ENCODE peak calls at places on chromosomes 2 and 18, in seven cellular contexts. X, S, L, C, R, O and T are unnamed samples.

GRCh38 chr2:64213607-64214275 is 69.5 kb upstream of the PELI1 start:
- DNase-seq in X (no peak), S (no peak), L (no peak), C (no peak), R (no peak), O (no peak), T (no peak)

GRCh38 chr2:27638709-27639108 is 9.9 kb downstream of the GPN1 start:
- DNase-seq in X (peak; percentile 91), S (peak; percentile 90), L (no peak), C (no peak), R (no peak), O (no peak), T (no peak)

GRCh38 chr2:212938144-212938793 is 213.1 kb downstream of the IKZF2 start:
- DNase-seq in X (no peak), S (no peak), L (no peak), C (no peak), R (no peak), O (no peak), T (no peak)

GRCh38 chr2:24659862-24660261 is 133.3 kb downstream of the PTRHD1 start:
- DNase-seq in X (no peak), S (no peak), L (no peak), C (no peak), R (no peak), O (no peak), T (peak; percentile 16)

GRCh38 chr2:80304522-80304878 is at the start of gene LRRTM1:
- DNase-seq in X (no peak), S (no peak), L (no peak), C (peak; percentile 41), R (no peak), O (no peak), T (peak; percentile 70)

GRCh38 chr2:11397046-11397445 is 52.6 kb upstream of the ROCK2 start:
- DNase-seq in X (no peak), S (no peak), L (no peak), C (no peak), R (no peak), O (no peak), T (no peak)

GRCh38 chr18:45161850-45162249 is 453.4 kb upstream of the SLC14A2 start:
- DNase-seq in X (no peak), S (no peak), L (no peak), C (no peak), R (no peak), O (no peak), T (no peak)

GRCh38 chr2:233075966-233076339 is 15.8 kb downstream of the INPP5D start:
- DNase-seq in X (no peak), S (no peak), L (no peak), C (no peak), R (no peak), O (peak; percentile 68), T (no peak)

GRCh38 chr2:23327897-23328296 is 57.1 kb upstream of the KLHL29 start:
- DNase-seq in X (no peak), S (no peak), L (no peak), C (no peak), R (no peak), O (no peak), T (no peak)

GRCh38 chr2:138500592-138501426 is 761 bp upstream of the SPOPL start:
- DNase-seq in X (no peak), S (no peak), L (peak; percentile 3), C (peak; percentile 35), R (no peak), O (no peak), T (no peak)

GRCh38 chr2:85733121-85733960 is 20.4 kb upstream of the ATOH8 start:
- DNase-seq in X (no peak), S (no peak), L (peak; percentile 93), C (no peak), R (no peak), O (no peak), T (no peak)

GRCh38 chr2:111946294-111947114 is 48.1 kb downstream of the MERTK start:
- DNase-seq in X (peak; percentile 91), S (peak; percentile 97), L (peak; percentile 53), C (no peak), R (no peak), O (no peak), T (no peak)

GRCh38 chr2:215749092-215749957 is 264.0 kb downstream of the MREG start:
- DNase-seq in X (no peak), S (peak; percentile 64), L (peak; percentile 19), C (peak; percentile 35), R (no peak), O (no peak), T (no peak)

GRCh38 chr2:59888015-59888414 is 665.4 kb downstream of the BCL11A start:
- DNase-seq in X (no peak), S (no peak), L (no peak), C (no peak), R (peak; percentile 20), O (peak; percentile 87), T (no peak)

GRCh38 chr18:25289040-25289631 is 62.8 kb downstream of the ZNF521 start:
- DNase-seq in X (peak; percentile 95), S (peak; percentile 91), L (no peak), C (no peak), R (no peak), O (no peak), T (no peak)

GRCh38 chr2:121285077-121285449 is at the start of gene TFCP2L1:
- DNase-seq in X (no peak), S (no peak), L (no peak), C (peak; percentile 89), R (no peak), O (no peak), T (peak; percentile 67)

GRCh38 chr2:42063383-42064171 is 15.8 kb downstream of the PKDCC start:
- DNase-seq in X (no peak), S (peak; percentile 91), L (no peak), C (no peak), R (no peak), O (no peak), T (no peak)

GRCh38 chr2:221822416-221822815 is 250.3 kb upstream of the EPHA4 start:
- DNase-seq in X (peak; percentile 5), S (no peak), L (no peak), C (no peak), R (no peak), O (no peak), T (no peak)

GRCh38 chr2:54880428-54880827 is 157.0 kb downstream of the EML6 start:
- DNase-seq in X (no peak), S (no peak), L (no peak), C (no peak), R (no peak), O (no peak), T (no peak)

GRCh38 chr2:159553727-159554126 is 62.6 kb downstream of the BAZ2B start:
- DNase-seq in X (no peak), S (no peak), L (no peak), C (no peak), R (no peak), O (no peak), T (no peak)

GRCh38 chr2:227415538-227416424 is 28.0 kb upstream of the SCYGR1 start:
- DNase-seq in X (peak; percentile 71), S (peak; percentile 69), L (no peak), C (no peak), R (no peak), O (no peak), T (no peak)

GRCh38 chr18:71442830-71443229 is 1101.3 kb downstream of the CBLN2 start:
- DNase-seq in X (peak; percentile 86), S (no peak), L (no peak), C (no peak), R (no peak), O (no peak), T (no peak)

GRCh38 chr2:127675335-127676261 is at the start of gene LIMS2:
- DNase-seq in X (no peak), S (peak; percentile 33), L (no peak), C (no peak), R (no peak), O (no peak), T (peak; percentile 70)

GRCh38 chr18:55781481-55781957 is 193.5 kb upstream of the TCF4 start:
- DNase-seq in X (peak; percentile 80), S (peak; percentile 77), L (peak; percentile 30), C (no peak), R (no peak), O (no peak), T (peak; percentile 72)

GRCh38 chr2:42569116-42569711 is 782 bp downstream of the MTA3 start:
- DNase-seq in X (peak; percentile 33), S (peak; percentile 12), L (no peak), C (no peak), R (no peak), O (peak; percentile 13), T (peak; percentile 55)

GRCh38 chr2:205510345-205510744 is 172.0 kb upstream of the NRP2 start:
- DNase-seq in X (no peak), S (no peak), L (no peak), C (no peak), R (no peak), O (no peak), T (peak; percentile 16)

GRCh38 chr2:234963785-234964615 is 12.2 kb downstream of the SH3BP4 start:
- DNase-seq in X (peak; percentile 90), S (peak; percentile 74), L (no peak), C (no peak), R (no peak), O (no peak), T (no peak)

GRCh38 chr2:105809099-105809473 is 64.4 kb downstream of the NCK2 start:
- DNase-seq in X (no peak), S (no peak), L (no peak), C (no peak), R (no peak), O (no peak), T (no peak)

GRCh38 chr2:100568989-100569388 is 6.2 kb downstream of the PDCL3 start:
- DNase-seq in X (no peak), S (no peak), L (no peak), C (no peak), R (no peak), O (no peak), T (no peak)

GRCh38 chr18:25827961-25828561 is 262.4 kb downstream of the SS18 start:
- DNase-seq in X (peak; percentile 30), S (peak; percentile 45), L (no peak), C (no peak), R (no peak), O (no peak), T (no peak)